ENCODE peak calls at places on chromosomes 2 and 18, in seven cellular contexts. R is H9, T is IMR-90, N is mesendoderm, G is H1, H is mesenchymal stem cell, B is trophoblast cell. F is an unnamed sample.

GRCh38 chr18:63890950-63891304 is 3.4 kb downstream of the SERPINB2 start:
- DNase-seq in T (peak; percentile 18), R (no peak), H (peak; percentile 41), N (no peak), B (peak; percentile 9), G (no peak), F (no peak)

GRCh38 chr2:72985891-72986683 is 68.8 kb downstream of the EMX1 start:
- DNase-seq in H (no peak), N (no peak), G (no peak), T (no peak), B (peak; percentile 87), R (no peak), F (no peak)

GRCh38 chr2:223185638-223186037 is 133.6 kb downstream of the KCNE4 start:
- DNase-seq in G (no peak), B (no peak), T (no peak), H (no peak), N (no peak), R (no peak), F (no peak)

GRCh38 chr2:109558076-109558882 is 55.5 kb downstream of the SEPTIN10 start:
- DNase-seq in B (peak; percentile 16), R (no peak), N (peak; percentile 56), H (peak; percentile 77), G (no peak), T (peak; percentile 83), F (no peak)

GRCh38 chr2:191230174-191230573 is 15.0 kb upstream of the MYO1B start:
- DNase-seq in T (peak; percentile 93), G (no peak), B (no peak), N (no peak), R (no peak), H (peak; percentile 92), F (no peak)

GRCh38 chr2:226849349-226849748 is 13.5 kb downstream of the RHBDD1 start:
- DNase-seq in H (no peak), B (peak; percentile 35), N (peak; percentile 32), R (peak; percentile 43), G (no peak), T (no peak), F (no peak)

GRCh38 chr18:74380916-74381315 is 65.3 kb downstream of the C18orf63 start:
- DNase-seq in H (no peak), N (no peak), G (no peak), T (no peak), R (no peak), B (no peak), F (no peak)

GRCh38 chr2:233164967-233165366 is 86.5 kb upstream of the ATG16L1 start:
- DNase-seq in H (no peak), R (no peak), B (no peak), T (no peak), N (no peak), G (no peak), F (no peak)

GRCh38 chr18:49094136-49094535 is 143.4 kb upstream of the SMAD7 start:
- DNase-seq in N (peak; percentile 3), R (no peak), H (peak; percentile 74), T (peak; percentile 58), G (no peak), B (no peak), F (no peak)

GRCh38 chr2:30683240-30683956 is 123.8 kb downstream of the CAPN13 start:
- DNase-seq in T (no peak), N (no peak), B (no peak), G (no peak), R (no peak), H (no peak), F (no peak)

GRCh38 chr2:197969391-197969893 is 165.0 kb downstream of the PLCL1 start:
- DNase-seq in B (peak; percentile 2), N (no peak), H (no peak), G (no peak), R (no peak), T (peak; percentile 65), F (no peak)

GRCh38 chr2:146990311-146990781 is 854.5 kb upstream of the ACVR2A start:
- DNase-seq in T (peak; percentile 26), H (peak; percentile 7), R (no peak), B (no peak), N (no peak), G (no peak), F (no peak)

GRCh38 chr18:73511751-73512525 is 635.7 kb downstream of the FBXO15 start:
- DNase-seq in B (no peak), G (no peak), N (no peak), T (peak; percentile 87), R (no peak), H (peak; percentile 34), F (no peak)

GRCh38 chr2:20478961-20479360 is 32.1 kb downstream of the RHOB start:
- DNase-seq in B (no peak), T (no peak), H (no peak), N (no peak), R (no peak), G (no peak), F (no peak)

DNA sequence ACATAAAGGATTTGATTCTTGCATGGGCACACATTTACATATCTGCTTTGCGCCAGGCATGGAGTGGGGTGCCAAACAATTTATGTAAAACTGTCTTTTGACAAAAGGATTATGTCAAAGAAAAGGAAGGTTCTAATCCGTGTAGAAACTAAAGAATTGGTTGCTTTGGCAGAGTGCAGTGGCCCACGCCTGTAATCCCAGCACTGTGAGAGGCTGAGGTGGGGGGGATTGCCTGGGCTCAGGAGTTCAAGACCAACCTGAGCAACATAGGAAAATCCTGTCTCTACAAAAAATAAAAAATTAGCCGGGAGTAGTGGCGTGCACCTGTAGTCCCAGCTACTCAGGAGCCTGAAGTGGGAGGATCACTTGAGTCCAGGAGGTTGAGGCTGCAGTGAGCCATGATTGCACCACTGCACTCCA is 1.1 kb upstream of the MTERF4 start:
- DNase-seq in B (no peak), G (no peak), R (no peak), T (no peak), H (no peak), N (no peak), F (no peak)
- H3K4me1 ChIP-seq in B (peaks cover 5% of the 10 kb centered on the region), G (no peaks in the 10 kb centered on the region), R (no peaks in the 10 kb centered on the region), T (no peaks in the 10 kb centered on the region), H (peaks cover 10% of the 10 kb centered on the region), N (no peaks in the 10 kb centered on the region), F (peaks cover 10% of the 10 kb centered on the region)

GRCh38 chr2:185069107-185069506 is 470.8 kb downstream of the ZNF804A start:
- DNase-seq in T (no peak), R (no peak), H (no peak), N (no peak), B (no peak), G (no peak), F (no peak)
- H2AK5ac ChIP-seq in T (no peak overlapping the region), R (no peak overlapping the region), H (no peak overlapping the region), N (no peak overlapping the region), B (no peak overlapping the region), G (no peak overlapping the region), F (no peak overlapping the region)

DNA sequence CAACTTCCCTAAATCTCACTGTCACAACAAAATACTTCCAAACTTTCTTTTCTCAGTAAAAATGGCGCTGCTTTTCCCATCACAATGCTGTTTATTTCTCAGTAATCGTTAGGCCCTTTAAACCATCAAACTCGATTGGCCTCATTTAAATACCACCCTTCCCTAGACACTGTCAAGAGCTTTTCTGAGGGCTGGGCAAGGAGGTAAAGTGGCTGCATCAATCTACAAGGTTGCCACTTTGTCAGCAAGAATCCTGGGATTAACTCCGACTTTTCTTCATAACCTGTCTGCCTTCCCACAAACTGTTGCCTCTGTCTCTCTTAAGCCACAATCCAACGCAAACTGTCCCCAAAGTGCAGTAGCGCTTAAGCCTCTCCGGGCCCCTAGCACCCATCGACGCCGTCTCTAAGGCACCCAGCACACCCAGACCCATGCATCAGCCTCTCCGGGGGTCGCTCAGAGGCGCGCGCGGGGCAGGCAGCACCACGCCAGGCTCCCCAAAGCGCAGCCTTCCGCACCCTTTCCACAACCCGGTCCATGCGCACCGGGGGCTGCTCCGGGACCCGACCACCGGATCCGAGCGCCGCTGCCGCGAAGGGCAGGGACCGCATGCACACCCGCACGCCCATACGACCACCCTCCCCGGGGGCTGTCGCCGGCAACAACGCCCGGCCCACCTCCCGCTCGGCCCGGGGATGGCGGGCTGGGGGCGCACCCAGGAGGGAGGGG is 683 bp downstream of the MBOAT2 start:
- DNase-seq in H (peak; percentile 53), T (no peak), G (no peak), N (peak; percentile 70), B (no peak), R (no peak), F (peak; percentile 29)
- H3K4me2 ChIP-seq in H (peak overlapping the region; percentile 74), T (peak overlapping the region; percentile 97), G (peak overlapping the region; percentile 97), N (peak overlapping the region; percentile 75), B (peak overlapping the region; percentile 83), R (peak overlapping the region; percentile 97), F (peak overlapping the region; percentile 93)

GRCh38 chr2:47039913-47040562 is 115.1 kb downstream of the STPG4 start:
- DNase-seq in R (no peak), N (no peak), B (no peak), G (no peak), T (peak; percentile 85), H (peak; percentile 96), F (no peak)
- H3K4me1 ChIP-seq in R (peaks cover 8% of the 10 kb centered on the region), N (peaks cover 10% of the 10 kb centered on the region), B (peaks cover 44% of the 10 kb centered on the region), G (peaks cover 2% of the 10 kb centered on the region), T (peaks cover 48% of the 10 kb centered on the region), H (peaks cover 39% of the 10 kb centered on the region), F (peaks cover 20% of the 10 kb centered on the region)

GRCh38 chr18:61432590-61432989 is 99.4 kb downstream of the CDH20 start:
- DNase-seq in G (no peak), B (no peak), H (no peak), N (no peak), T (no peak), R (no peak), F (no peak)
- H2AK5ac ChIP-seq in G (no peak overlapping the region), B (no peak overlapping the region), H (no peak overlapping the region), N (no peak overlapping the region), T (no peak overlapping the region), R (no peak overlapping the region), F (no peak overlapping the region)

DNA sequence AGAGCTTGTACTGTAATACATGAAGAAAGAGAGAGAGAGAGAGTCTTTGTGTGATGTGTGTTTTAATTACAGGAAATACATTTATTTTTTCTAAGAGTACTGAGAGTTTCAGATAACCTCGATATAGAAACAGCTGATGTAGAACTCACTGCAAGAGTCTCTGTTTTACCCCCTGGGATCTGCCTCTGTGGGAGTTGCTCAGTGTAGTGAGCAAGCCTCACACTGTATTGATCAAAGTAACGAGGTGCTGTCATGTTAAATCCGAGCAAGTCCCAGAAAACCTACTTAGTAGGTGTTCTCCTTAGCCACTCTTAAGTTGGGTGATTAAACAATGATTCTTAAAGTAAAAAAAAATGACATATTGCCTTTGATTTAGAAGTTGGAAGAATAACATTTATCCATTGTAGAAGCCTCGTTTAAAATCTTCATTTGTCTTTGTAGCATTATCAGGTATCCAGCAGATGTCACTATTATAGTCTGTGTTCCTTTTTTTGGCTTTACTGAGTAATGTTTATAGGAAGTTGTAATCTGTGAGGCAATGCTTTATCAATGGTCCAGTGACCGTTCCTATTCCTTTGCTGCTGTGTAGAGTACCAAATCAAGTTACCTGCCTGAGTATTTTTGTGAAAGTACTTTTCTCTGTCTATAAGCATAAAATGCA is 219.0 kb downstream of the MYO3B start:
- DNase-seq in B (no peak), H (peak; percentile 37), T (peak; percentile 4), N (peak; percentile 28), G (no peak), R (no peak), F (no peak)
- H3K4me2 ChIP-seq in B (no peak overlapping the region), H (no peak overlapping the region), T (no peak overlapping the region), N (no peak overlapping the region), G (no peak overlapping the region), R (no peak overlapping the region), F (no peak overlapping the region)